ENCODE peak calls at places on chromosomes 12 and 14, in seven cellular contexts. One of them, this sample, is unnamed.
A peak's percentile ranks its signal among the peaks of the same experiment; 100 is the strongest.

GRCh38 chr14:85416771-85417170 is 113.2 kb upstream of the FLRT2 start:
- DNase-seq in vagina: no peak
- DNase-seq in GM12865: no peak
- DNase-seq in WERI-Rb-1: no peak
- DNase-seq in AG04450: peak; percentile 16
- DNase-seq in tibial artery: no peak
- DNase-seq in lower leg skin: no peak
- DNase-seq in this sample: no peak

GRCh38 chr12:67241482-67241881 is 27.7 kb upstream of the CAND1 start:
- DNase-seq in WERI-Rb-1: no peak
- DNase-seq in tibial artery: no peak
- DNase-seq in AG04450: no peak
- DNase-seq in lower leg skin: no peak
- DNase-seq in GM12865: no peak
- DNase-seq in vagina: no peak
- DNase-seq in this sample: no peak

GRCh38 chr14:81991998-81992397 is 458.3 kb upstream of the SEL1L start:
- DNase-seq in AG04450: no peak
- DNase-seq in WERI-Rb-1: no peak
- DNase-seq in GM12865: no peak
- DNase-seq in tibial artery: no peak
- DNase-seq in lower leg skin: no peak
- DNase-seq in vagina: no peak
- DNase-seq in this sample: no peak

GRCh38 chr14:104536942-104537612 is 42.5 kb upstream of the C14orf180 start:
- DNase-seq in tibial artery: no peak
- DNase-seq in GM12865: no peak
- DNase-seq in lower leg skin: no peak
- DNase-seq in vagina: no peak
- DNase-seq in WERI-Rb-1: no peak
- DNase-seq in AG04450: no peak
- DNase-seq in this sample: peak; percentile 63

GRCh38 chr12:113136990-113137511 is 1.5 kb upstream of the RASAL1 start:
- DNase-seq in tibial artery: no peak
- DNase-seq in vagina: no peak
- DNase-seq in GM12865: no peak
- DNase-seq in lower leg skin: no peak
- DNase-seq in AG04450: no peak
- DNase-seq in WERI-Rb-1: no peak
- DNase-seq in this sample: no peak

GRCh38 chr12:3658327-3659163 is 94.4 kb downstream of the CRACR2A start:
- DNase-seq in AG04450: no peak
- DNase-seq in vagina: no peak
- DNase-seq in GM12865: peak; percentile 26
- DNase-seq in lower leg skin: no peak
- DNase-seq in WERI-Rb-1: peak; percentile 65
- DNase-seq in tibial artery: no peak
- DNase-seq in this sample: no peak

GRCh38 chr12:47360771-47361388 is 281.1 kb upstream of the AMIGO2 start:
- DNase-seq in WERI-Rb-1: no peak
- DNase-seq in AG04450: no peak
- DNase-seq in lower leg skin: no peak
- DNase-seq in tibial artery: no peak
- DNase-seq in GM12865: peak; percentile 16
- DNase-seq in vagina: no peak
- DNase-seq in this sample: no peak

GRCh38 chr14:49381778-49382177 is 204.4 kb downstream of the RPS29 start:
- DNase-seq in GM12865: no peak
- DNase-seq in AG04450: no peak
- DNase-seq in tibial artery: no peak
- DNase-seq in vagina: no peak
- DNase-seq in WERI-Rb-1: no peak
- DNase-seq in lower leg skin: no peak
- DNase-seq in this sample: no peak

GRCh38 chr12:57736743-57737466 is 1.6 kb downstream of the AGAP2 start:
- DNase-seq in lower leg skin: no peak
- DNase-seq in tibial artery: no peak
- DNase-seq in vagina: no peak
- DNase-seq in GM12865: no peak
- DNase-seq in WERI-Rb-1: no peak
- DNase-seq in AG04450: no peak
- DNase-seq in this sample: no peak

GRCh38 chr14:44662250-44662891 is 155.3 kb upstream of the FSCB start:
- DNase-seq in GM12865: no peak
- DNase-seq in tibial artery: no peak
- DNase-seq in vagina: no peak
- DNase-seq in WERI-Rb-1: no peak
- DNase-seq in lower leg skin: no peak
- DNase-seq in AG04450: no peak
- DNase-seq in this sample: no peak

GRCh38 chr14:80356413-80356812 is 145.1 kb upstream of the DIO2 start:
- DNase-seq in GM12865: no peak
- DNase-seq in tibial artery: no peak
- DNase-seq in vagina: no peak
- DNase-seq in AG04450: peak; percentile 3
- DNase-seq in WERI-Rb-1: peak; percentile 17
- DNase-seq in lower leg skin: no peak
- DNase-seq in this sample: no peak

GRCh38 chr12:53749986-53750811 is 1.6 kb downstream of the CISTR start:
- DNase-seq in GM12865: no peak
- DNase-seq in tibial artery: no peak
- DNase-seq in WERI-Rb-1: no peak
- DNase-seq in vagina: no peak
- DNase-seq in lower leg skin: no peak
- DNase-seq in AG04450: no peak
- DNase-seq in this sample: no peak

GRCh38 chr12:56425188-56425587 is 24.0 kb downstream of the TIMELESS start:
- DNase-seq in tibial artery: no peak
- DNase-seq in AG04450: no peak
- DNase-seq in GM12865: no peak
- DNase-seq in lower leg skin: no peak
- DNase-seq in vagina: no peak
- DNase-seq in WERI-Rb-1: no peak
- DNase-seq in this sample: no peak

DNA sequence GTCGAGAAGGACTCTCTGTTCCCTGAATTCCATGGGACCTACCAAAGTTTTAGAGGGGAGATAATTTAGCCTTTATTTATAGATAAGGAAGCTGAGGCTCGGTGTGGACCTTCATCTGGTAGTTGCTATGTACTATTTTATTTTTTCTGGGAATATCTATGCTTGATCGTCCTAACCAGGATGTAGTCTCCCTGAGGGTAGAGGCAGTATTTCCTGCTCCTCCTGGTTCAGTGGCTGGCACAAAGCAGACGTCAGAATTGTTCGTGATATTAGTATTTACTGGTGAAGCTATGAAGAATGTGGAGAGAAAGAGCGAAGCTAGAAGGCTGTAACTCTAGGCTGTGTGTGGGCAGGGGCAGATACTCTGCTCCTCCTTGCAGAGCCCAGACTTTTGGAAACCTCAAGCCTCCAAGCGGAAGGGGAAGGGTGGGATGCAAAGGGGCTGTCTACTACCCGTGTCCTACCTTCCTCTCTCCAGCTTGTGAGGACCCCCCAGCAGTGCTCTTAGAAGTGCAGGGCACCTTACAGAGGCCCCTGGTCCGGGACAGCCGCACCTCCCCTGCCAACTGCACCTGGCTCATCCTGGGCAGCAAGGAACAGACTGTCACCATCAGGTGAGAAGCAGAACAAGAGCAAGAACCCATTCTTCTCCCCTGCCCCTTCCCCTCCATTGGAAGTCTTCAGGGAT is 1.4 kb downstream of the LRP10 start:
- DNase-seq in vagina: no peak
- DNase-seq in AG04450: no peak
- DNase-seq in tibial artery: no peak
- DNase-seq in lower leg skin: no peak
- DNase-seq in GM12865: no peak
- DNase-seq in WERI-Rb-1: no peak
- DNase-seq in this sample: no peak
- TF ChIP-seq CTCF in vagina: no peak
- TF ChIP-seq CTCF in AG04450: no peak
- TF ChIP-seq CTCF in tibial artery: no peak
- TF ChIP-seq CTCF in lower leg skin: no peak
- TF ChIP-seq CTCF in GM12865: no peak
- TF ChIP-seq CTCF in WERI-Rb-1: no peak
- TF ChIP-seq CTCF in this sample: peak; percentile 30

GRCh38 chr12:94792690-94793089 is 142.3 kb upstream of the TMCC3 start:
- DNase-seq in lower leg skin: no peak
- DNase-seq in GM12865: no peak
- DNase-seq in AG04450: no peak
- DNase-seq in vagina: no peak
- DNase-seq in WERI-Rb-1: no peak
- DNase-seq in tibial artery: no peak
- DNase-seq in this sample: no peak

GRCh38 chr12:94793191-94793595 is 142.8 kb upstream of the TMCC3 start:
- DNase-seq in lower leg skin: no peak
- DNase-seq in WERI-Rb-1: no peak
- DNase-seq in vagina: no peak
- DNase-seq in tibial artery: no peak
- DNase-seq in GM12865: no peak
- DNase-seq in AG04450: no peak
- DNase-seq in this sample: no peak

GRCh38 chr12:94798107-94798506 is 147.8 kb upstream of the TMCC3 start:
- DNase-seq in AG04450: no peak
- DNase-seq in GM12865: no peak
- DNase-seq in tibial artery: no peak
- DNase-seq in WERI-Rb-1: no peak
- DNase-seq in vagina: no peak
- DNase-seq in lower leg skin: no peak
- DNase-seq in this sample: no peak

GRCh38 chr12:94795053-94795452 is 144.7 kb upstream of the TMCC3 start:
- DNase-seq in AG04450: no peak
- DNase-seq in GM12865: no peak
- DNase-seq in lower leg skin: no peak
- DNase-seq in WERI-Rb-1: no peak
- DNase-seq in tibial artery: no peak
- DNase-seq in vagina: no peak
- DNase-seq in this sample: no peak

DNA sequence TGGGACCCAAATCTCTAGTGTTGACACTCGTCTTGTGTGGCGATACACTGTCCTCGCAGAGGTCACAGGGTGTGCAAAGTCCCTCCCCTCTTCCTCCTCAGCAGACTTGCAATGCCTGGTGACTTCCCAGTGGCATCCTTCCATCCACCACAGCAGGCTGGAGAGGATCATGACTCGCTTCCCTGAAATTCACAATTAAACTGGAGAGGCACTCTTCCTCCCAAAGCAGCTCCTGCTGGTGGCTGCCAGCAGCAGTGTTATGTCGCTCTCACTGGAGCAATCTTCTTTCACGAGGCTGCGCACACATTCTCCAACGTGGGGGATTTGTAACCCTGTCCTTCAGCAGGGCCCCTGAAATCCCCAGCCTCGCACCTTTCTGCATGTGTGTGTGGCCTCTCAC is 145.2 kb upstream of the TMCC3 start:
- DNase-seq in vagina: no peak
- DNase-seq in AG04450: no peak
- DNase-seq in GM12865: no peak
- DNase-seq in tibial artery: no peak
- DNase-seq in lower leg skin: no peak
- DNase-seq in WERI-Rb-1: no peak
- DNase-seq in this sample: no peak
- TF ChIP-seq CTCF in vagina: no peak
- TF ChIP-seq CTCF in AG04450: peak; percentile 16
- TF ChIP-seq CTCF in GM12865: no peak
- TF ChIP-seq CTCF in tibial artery: no peak
- TF ChIP-seq CTCF in lower leg skin: no peak
- TF ChIP-seq CTCF in WERI-Rb-1: no peak
- TF ChIP-seq CTCF in this sample: peak; percentile 13

GRCh38 chr14:69876848-69877306 is 2.3 kb upstream of the SMOC1 start:
- DNase-seq in AG04450: no peak
- DNase-seq in vagina: peak; percentile 34
- DNase-seq in tibial artery: no peak
- DNase-seq in WERI-Rb-1: no peak
- DNase-seq in lower leg skin: no peak
- DNase-seq in GM12865: no peak
- DNase-seq in this sample: no peak

GRCh38 chr14:69879175-69880047 is at the start of gene SMOC1:
- DNase-seq in tibial artery: peak; percentile 58
- DNase-seq in AG04450: peak; percentile 47
- DNase-seq in GM12865: peak; percentile 57
- DNase-seq in lower leg skin: no peak
- DNase-seq in vagina: peak; percentile 88
- DNase-seq in WERI-Rb-1: peak; percentile 91
- DNase-seq in this sample: peak; percentile 79

GRCh38 chr14:69878251-69878650 is 965 bp upstream of the SMOC1 start:
- DNase-seq in GM12865: no peak
- DNase-seq in WERI-Rb-1: no peak
- DNase-seq in tibial artery: no peak
- DNase-seq in AG04450: no peak
- DNase-seq in vagina: peak; percentile 70
- DNase-seq in lower leg skin: no peak
- DNase-seq in this sample: no peak

GRCh38 chr14:69876221-69876847 is 2.9 kb upstream of the SMOC1 start:
- DNase-seq in WERI-Rb-1: no peak
- DNase-seq in tibial artery: no peak
- DNase-seq in vagina: peak; percentile 34
- DNase-seq in lower leg skin: no peak
- DNase-seq in AG04450: no peak
- DNase-seq in GM12865: no peak
- DNase-seq in this sample: no peak

GRCh38 chr14:69877492-69877891 is 1.7 kb upstream of the SMOC1 start:
- DNase-seq in lower leg skin: no peak
- DNase-seq in vagina: no peak
- DNase-seq in WERI-Rb-1: peak; percentile 35
- DNase-seq in AG04450: no peak
- DNase-seq in GM12865: peak; percentile 30
- DNase-seq in tibial artery: no peak
- DNase-seq in this sample: no peak
- TF ChIP-seq CTCF in lower leg skin: no peak
- TF ChIP-seq CTCF in vagina: no peak
- TF ChIP-seq CTCF in WERI-Rb-1: peak; percentile 61
- TF ChIP-seq CTCF in AG04450: peak; percentile 60
- TF ChIP-seq CTCF in GM12865: peak; percentile 46
- TF ChIP-seq CTCF in tibial artery: peak; percentile 24
- TF ChIP-seq CTCF in this sample: peak; percentile 81

GRCh38 chr12:13283867-13284266 is 87.3 kb downstream of the EMP1 start:
- DNase-seq in lower leg skin: no peak
- DNase-seq in GM12865: no peak
- DNase-seq in AG04450: no peak
- DNase-seq in WERI-Rb-1: no peak
- DNase-seq in vagina: no peak
- DNase-seq in tibial artery: no peak
- DNase-seq in this sample: no peak
- TF ChIP-seq CTCF in lower leg skin: no peak
- TF ChIP-seq CTCF in GM12865: no peak
- TF ChIP-seq CTCF in AG04450: no peak
- TF ChIP-seq CTCF in WERI-Rb-1: no peak
- TF ChIP-seq CTCF in vagina: no peak
- TF ChIP-seq CTCF in tibial artery: no peak
- TF ChIP-seq CTCF in this sample: no peak